ENCODE peak calls at places on chromosomes 13 and 19, in eight cellular contexts. S is activated T-cell treated with anti-CD3 and anti-CD28 coated beads for 48 hours; N is Jurkat, Clone E6-1; Y is stimulated activated CD4-positive, alpha-beta T cell treated with anti-CD3 and anti-CD28 coated beads, Interleukin-2, amount 100 ng/mL, for 48 hours; C is ELR; A is left ventricle myocardium inferior; L is osteocyte; Z is occipital lobe. M is an unnamed sample.

GRCh38 chr19:42362891-42363440 is 27.1 kb downstream of the CNFN start:
- DNase-seq in S (no peak), N (no peak), Y (no peak), C (no peak), A (no peak), L (no peak), Z (no peak), M (no peak)

GRCh38 chr13:26465514-26465913 is 92.0 kb upstream of the WASF3 start:
- DNase-seq in S (no peak), N (no peak), Y (no peak), C (peak), A (peak), L (peak), Z (no peak), M (no peak)

GRCh38 chr13:48653074-48654054 is at the start of gene CYSLTR2:
- DNase-seq in S (no peak), N (peak), Y (peak), C (peak), A (no peak), L (no peak), Z (no peak), M (peak)

GRCh38 chr19:29117926-29118325 is 95.0 kb downstream of the UQCRFS1 start:
- DNase-seq in S (no peak), N (no peak), Y (no peak), C (no peak), A (no peak), L (no peak), Z (no peak), M (no peak)

GRCh38 chr13:48817166-48817802 is 158.4 kb upstream of the FNDC3A start:
- DNase-seq in S (no peak), N (no peak), Y (no peak), C (no peak), A (no peak), L (no peak), Z (no peak), M (no peak)

GRCh38 chr19:5026706-5027273 is 57.9 kb downstream of the KDM4B start:
- DNase-seq in S (no peak), N (no peak), Y (no peak), C (no peak), A (no peak), L (no peak), Z (no peak), M (no peak)

GRCh38 chr13:110213461-110214074 is 93.4 kb downstream of the COL4A1 start:
- DNase-seq in S (no peak), N (no peak), Y (no peak), C (no peak), A (no peak), L (peak), Z (no peak), M (no peak)

GRCh38 chr13:19864339-19865309 is 1.2 kb upstream of the ZMYM5 start:
- DNase-seq in S (peak), N (no peak), Y (peak), C (peak), A (peak), L (no peak), Z (peak), M (peak)

GRCh38 chr13:101626925-101627555 is 174.6 kb downstream of the ITGBL1 start:
- DNase-seq in S (peak), N (peak), Y (no peak), C (peak), A (no peak), L (no peak), Z (no peak), M (peak)

GRCh38 chr13:42218576-42218975 is 53.4 kb upstream of the AKAP11 start:
- DNase-seq in S (no peak), N (no peak), Y (no peak), C (no peak), A (no peak), L (no peak), Z (no peak), M (no peak)

GRCh38 chr19:57905258-57905657 is 11.1 kb downstream of the ZNF417 start:
- DNase-seq in S (no peak), N (no peak), Y (no peak), C (no peak), A (no peak), L (no peak), Z (no peak), M (no peak)

GRCh38 chr19:42544146-42544545 is 15.9 kb upstream of the CEACAM1 start:
- DNase-seq in S (no peak), N (no peak), Y (no peak), C (no peak), A (no peak), L (no peak), Z (no peak), M (no peak)

GRCh38 chr19:34988119-34988518 is 12.0 kb upstream of the GRAMD1A start:
- DNase-seq in S (no peak), N (no peak), Y (no peak), C (no peak), A (no peak), L (no peak), Z (no peak), M (no peak)

M was measured in stimulated activated naive CD8-positive, alpha-beta T cell treated with anti-CD3 and anti-CD28 coated beads, Interleukin-15, amount 100 ng/mL, for 72 hours.